ENCODE peak calls at places on chromosome 15, in nine cellular contexts. X, Y, J, F, S, G, O, P and I are unnamed samples.

GRCh38 chr15:94673801-94674200 is 442.4 kb downstream of the MCTP2 start:
- DNase-seq in X (no peak), Y (no peak), J (no peak), F (no peak), S (no peak), G (no peak), O (no peak), P (no peak), I (peak)

GRCh38 chr15:82648257-82649103 is 1.3 kb upstream of the CPEB1 start:
- DNase-seq in X (peak), Y (no peak), J (peak), F (peak), S (no peak), G (no peak), O (no peak), P (no peak), I (peak)

GRCh38 chr15:50879016-50879415 is 29.5 kb upstream of the AP4E1 start:
- DNase-seq in X (no peak), Y (no peak), J (no peak), F (no peak), S (no peak), G (peak), O (no peak), P (peak), I (no peak)

GRCh38 chr15:99436472-99437314 is 129.1 kb upstream of the MEF2A start:
- DNase-seq in X (no peak), Y (no peak), J (no peak), F (no peak), S (no peak), G (no peak), O (no peak), P (no peak), I (no peak)

GRCh38 chr15:59687831-59688230 is 1.3 kb downstream of the BNIP2 start:
- DNase-seq in X (no peak), Y (no peak), J (no peak), F (peak), S (no peak), G (peak), O (no peak), P (peak), I (peak)

GRCh38 chr15:98583758-98584157 is 64.6 kb upstream of the IGF1R start:
- DNase-seq in X (no peak), Y (no peak), J (no peak), F (no peak), S (no peak), G (no peak), O (no peak), P (no peak), I (no peak)

GRCh38 chr15:90239371-90239770 is 5.4 kb downstream of the GDPGP1 start:
- DNase-seq in X (no peak), Y (no peak), J (no peak), F (no peak), S (no peak), G (no peak), O (no peak), P (no peak), I (no peak)

GRCh38 chr15:101255066-101255415 is 3.2 kb upstream of the CHSY1 start:
- DNase-seq in X (no peak), Y (no peak), J (no peak), F (no peak), S (no peak), G (no peak), O (no peak), P (no peak), I (peak)

GRCh38 chr15:33021806-33022389 is 172.6 kb downstream of the FMN1 start:
- DNase-seq in X (peak), Y (peak), J (peak), F (peak), S (peak), G (peak), O (peak), P (peak), I (peak)

DNA sequence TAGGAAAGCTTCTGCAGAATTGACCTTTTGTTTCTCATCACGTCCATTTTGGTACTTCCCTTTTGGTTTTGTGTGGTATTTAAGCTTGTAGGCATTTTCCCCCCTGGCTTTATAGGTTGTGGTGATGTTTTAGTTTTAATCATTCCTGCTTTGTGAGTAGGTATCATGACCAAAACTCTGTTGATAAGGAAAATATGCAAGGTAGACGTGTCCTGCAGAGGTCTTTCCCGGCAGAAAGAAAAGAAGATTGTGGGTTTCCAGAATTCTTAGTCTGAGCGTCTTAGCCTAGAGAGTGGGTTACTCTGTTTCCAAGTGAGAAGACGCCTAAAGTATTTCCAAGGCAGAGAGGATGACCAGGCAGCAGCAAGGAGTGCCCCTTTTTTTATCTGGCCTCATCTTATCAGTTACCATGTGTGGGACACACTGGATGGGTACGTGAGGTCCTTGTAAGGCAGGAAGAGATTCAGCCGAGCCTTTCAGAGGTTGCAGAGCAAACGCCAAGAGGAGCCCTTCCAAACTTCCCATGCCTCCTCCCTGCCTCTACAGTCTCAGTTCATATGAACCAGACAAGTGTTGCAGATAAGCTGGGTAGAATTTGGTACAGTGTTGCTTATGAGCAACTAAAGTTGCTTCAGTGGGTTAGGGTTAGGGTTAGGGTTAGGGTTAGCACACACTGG is 58.8 kb downstream of the ARNT2 start:
- DNase-seq in X (no peak), Y (no peak), J (no peak), F (no peak), S (no peak), G (no peak), O (no peak), P (no peak), I (no peak)
- TF ChIP-seq EZH2phosphoT487 in X (no peak), Y (no peak), J (no peak), F (no peak), S (no peak), G (no peak), O (no peak), P (no peak), I (no peak)

GRCh38 chr15:53193149-53193548 is 403.0 kb upstream of the ONECUT1 start:
- DNase-seq in X (peak), Y (peak), J (peak), F (no peak), S (no peak), G (peak), O (peak), P (peak), I (peak)
- TF ChIP-seq EZH2phosphoT487 in X (no peak), Y (no peak), J (no peak), F (no peak), S (no peak), G (no peak), O (no peak), P (no peak), I (no peak)

GRCh38 chr15:72227720-72228119 is 3.3 kb downstream of the PKM start:
- DNase-seq in X (no peak), Y (peak), J (no peak), F (no peak), S (no peak), G (no peak), O (no peak), P (no peak), I (peak)

GRCh38 chr15:72230197-72231065 is 559 bp downstream of the PKM start:
- DNase-seq in X (peak), Y (peak), J (peak), F (peak), S (no peak), G (peak), O (peak), P (peak), I (peak)

GRCh38 chr15:72229947-72230196 is 1.1 kb downstream of the PKM start:
- DNase-seq in X (no peak), Y (no peak), J (no peak), F (no peak), S (no peak), G (no peak), O (no peak), P (no peak), I (no peak)

GRCh38 chr15:72231066-72231846 is at the start of gene PKM:
- DNase-seq in X (peak), Y (peak), J (peak), F (peak), S (peak), G (peak), O (peak), P (peak), I (peak)

DNA sequence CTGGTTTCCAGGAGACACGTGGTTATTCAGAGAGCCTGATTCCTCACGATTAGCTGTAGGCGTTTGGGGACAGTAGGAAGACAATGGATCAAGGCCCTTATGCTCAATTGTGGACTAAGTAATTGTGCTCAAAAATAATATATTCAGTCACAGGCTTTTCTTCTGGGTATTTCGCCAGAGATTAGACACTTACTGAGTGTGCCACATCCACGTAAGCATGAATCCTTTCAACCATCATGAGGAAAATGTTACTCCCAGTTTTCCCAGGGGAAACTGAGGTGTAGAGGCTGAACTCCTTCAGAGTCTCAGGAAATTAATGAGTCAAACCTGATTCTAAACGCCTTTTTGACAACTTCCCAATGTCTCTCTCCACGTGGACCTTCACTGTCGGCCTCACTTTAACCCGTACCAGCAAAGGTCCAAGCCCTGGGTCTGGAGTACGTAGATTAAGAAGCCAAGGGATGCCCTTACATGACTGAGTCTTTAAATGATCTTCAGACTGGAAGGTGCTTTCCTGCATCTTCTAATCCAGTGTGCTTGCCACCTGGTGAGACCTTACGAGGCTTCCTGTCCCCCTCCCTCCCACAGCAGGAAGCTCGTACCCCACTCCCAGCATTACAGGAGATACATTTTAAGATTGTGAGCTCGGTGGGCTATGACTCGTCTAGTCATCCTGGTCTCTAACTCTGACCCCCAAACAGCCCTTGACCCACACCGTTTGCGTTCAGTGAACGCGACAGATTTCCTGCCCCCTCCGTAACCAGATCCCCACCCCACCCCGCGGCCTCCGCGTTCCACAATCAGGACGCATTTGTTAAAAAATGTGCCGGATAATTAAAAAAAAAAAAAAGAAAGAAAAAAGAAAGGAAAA is 1.7 kb downstream of the PKM start:
- DNase-seq in X (no peak), Y (no peak), J (peak), F (peak), S (no peak), G (peak), O (no peak), P (peak), I (peak)
- TF ChIP-seq EZH2phosphoT487 in X (no peak), Y (no peak), J (no peak), F (no peak), S (no peak), G (no peak), O (no peak), P (no peak), I (no peak)

GRCh38 chr15:70921297-70921696 is 28.7 kb downstream of the LRRC49 start:
- DNase-seq in X (no peak), Y (no peak), J (no peak), F (no peak), S (no peak), G (no peak), O (no peak), P (no peak), I (peak)

GRCh38 chr15:70916531-70916930 is 23.9 kb downstream of the LRRC49 start:
- DNase-seq in X (no peak), Y (no peak), J (no peak), F (no peak), S (no peak), G (no peak), O (no peak), P (no peak), I (no peak)

GRCh38 chr15:70917955-70918354 is 25.3 kb downstream of the LRRC49 start:
- DNase-seq in X (no peak), Y (no peak), J (no peak), F (no peak), S (no peak), G (no peak), O (no peak), P (no peak), I (no peak)

GRCh38 chr15:70923311-70924080 is 30.9 kb downstream of the LRRC49 start:
- DNase-seq in X (no peak), Y (no peak), J (no peak), F (no peak), S (no peak), G (no peak), O (no peak), P (no peak), I (no peak)

GRCh38 chr15:70922119-70922518 is 29.5 kb downstream of the LRRC49 start:
- DNase-seq in X (no peak), Y (no peak), J (no peak), F (no peak), S (no peak), G (no peak), O (no peak), P (no peak), I (no peak)
- TF ChIP-seq EZH2phosphoT487 in X (no peak), Y (no peak), J (no peak), F (no peak), S (no peak), G (no peak), O (no peak), P (no peak), I (no peak)

DNA sequence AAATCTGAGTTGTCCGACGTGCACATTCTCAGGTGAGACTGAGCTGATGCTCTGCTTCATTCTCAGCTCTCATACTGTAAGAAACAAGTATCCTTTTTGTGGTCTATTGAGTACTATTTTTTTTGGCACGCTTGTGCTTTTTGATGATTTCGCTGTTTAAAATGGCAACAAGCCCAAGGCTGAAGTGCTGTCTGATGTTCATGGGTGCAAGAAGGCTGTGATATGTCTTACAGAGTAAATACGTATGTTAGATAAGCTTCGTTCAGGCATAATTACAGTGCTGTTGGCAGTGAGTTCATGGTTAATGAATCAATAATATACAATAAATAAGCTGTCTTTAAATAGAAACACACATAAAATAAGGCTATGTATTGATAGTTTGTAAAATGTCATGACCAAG is 27.2 kb downstream of the AQR start:
- DNase-seq in X (no peak), Y (no peak), J (no peak), F (no peak), S (no peak), G (no peak), O (no peak), P (no peak), I (no peak)
- TF ChIP-seq EZH2phosphoT487 in X (no peak), Y (no peak), J (no peak), F (no peak), S (no peak), G (no peak), O (no peak), P (no peak), I (no peak)

GRCh38 chr15:77712438-77712837 is 79.7 kb upstream of the LINGO1 start:
- DNase-seq in X (no peak), Y (no peak), J (peak), F (no peak), S (no peak), G (no peak), O (no peak), P (no peak), I (no peak)
- TF ChIP-seq EZH2phosphoT487 in X (no peak), Y (no peak), J (no peak), F (no peak), S (no peak), G (no peak), O (no peak), P (no peak), I (no peak)

GRCh38 chr15:47194718-47195117 is 522.6 kb upstream of the SEMA6D start:
- DNase-seq in X (peak), Y (peak), J (peak), F (peak), S (no peak), G (peak), O (peak), P (peak), I (peak)

DNA sequence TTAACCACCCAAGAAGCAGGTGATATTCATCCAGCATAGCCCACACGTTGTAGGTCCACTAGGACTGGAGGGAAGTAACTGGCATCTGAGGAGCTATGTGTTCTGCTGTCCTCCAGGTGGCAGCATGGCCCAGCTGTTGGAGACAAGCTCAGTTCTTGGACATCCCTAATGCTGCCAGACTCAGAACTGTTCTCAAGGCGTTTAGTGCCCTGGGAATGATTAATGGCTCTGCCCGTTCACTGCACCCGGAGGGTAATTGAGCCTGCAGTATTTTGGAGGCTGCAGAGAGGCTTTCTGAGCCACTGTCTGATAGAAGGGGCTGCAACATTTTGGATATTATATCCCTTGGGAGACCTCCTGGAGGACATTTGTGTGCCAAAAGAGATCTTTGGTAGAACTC is 521.2 kb upstream of the SEMA6D start:
- DNase-seq in X (peak), Y (peak), J (peak), F (peak), S (peak), G (peak), O (peak), P (peak), I (peak)
- TF ChIP-seq EZH2phosphoT487 in X (no peak), Y (no peak), J (no peak), F (no peak), S (no peak), G (no peak), O (no peak), P (no peak), I (no peak)